ENCODE peak calls at places on chromosome 17, in six cellular contexts. Z is naive thymus-derived CD8-positive, alpha-beta T cell; X is nephron progenitor cell; Y is SK-N-SH; R is stimulated activated CD4-positive, alpha-beta T cell treated with anti-CD3 and anti-CD28 coated beads, Interleukin-2, amount 100 ng/mL, for 48 hours; U is T-helper 2 cell. A is an unnamed sample.

GRCh38 chr17:76696763-76697701 is 13.7 kb downstream of the MXRA7 start:
- DNase-seq in X (no peak), U (no peak), Z (no peak), Y (no peak), R (no peak), A (no peak)

GRCh38 chr17:63086483-63087185 is 120.6 kb downstream of the TANC2 start:
- DNase-seq in Z (no peak), Y (no peak), X (no peak), U (no peak), R (no peak), A (no peak)

GRCh38 chr17:74493381-74493833 is 27.0 kb downstream of the CD300A start:
- DNase-seq in Z (peak; percentile 70), X (peak; percentile 84), R (peak; percentile 65), Y (peak; percentile 81), U (peak; percentile 49), A (peak; percentile 47)

GRCh38 chr17:8056976-8057625 is 18.2 kb downstream of the ALOX15B start:
- DNase-seq in R (no peak), Z (no peak), Y (no peak), X (no peak), U (no peak), A (no peak)

GRCh38 chr17:35807371-35808144 is 1.7 kb upstream of the TAF15 start:
- DNase-seq in R (no peak), X (no peak), U (no peak), Z (no peak), Y (no peak), A (no peak)

GRCh38 chr17:78957076-78957475 is 22.6 kb downstream of the LGALS3BP start:
- DNase-seq in U (no peak), X (no peak), R (no peak), Z (no peak), Y (no peak), A (no peak)

GRCh38 chr17:73293480-73293911 is 18.3 kb downstream of the CDC42EP4 start:
- DNase-seq in R (no peak), Z (no peak), Y (peak; percentile 22), U (no peak), X (no peak), A (no peak)

GRCh38 chr17:79728169-79728907 is 2.4 kb upstream of the ENPP7 start:
- DNase-seq in X (peak; percentile 87), Z (peak; percentile 87), Y (peak; percentile 99), U (peak; percentile 73), R (peak; percentile 70), A (peak; percentile 97)

GRCh38 chr17:69501591-69502468 is 87.3 kb downstream of the MAP2K6 start:
- DNase-seq in U (no peak), Z (no peak), Y (no peak), X (peak; percentile 37), R (no peak), A (no peak)

GRCh38 chr17:36994438-36994837 is 45.7 kb downstream of the AATF start:
- DNase-seq in U (no peak), X (no peak), R (no peak), Z (no peak), Y (no peak), A (no peak)